ENCODE peak calls at places on chromosomes 6 and 20, in ten cellular contexts. Z is fibroblast of the aortic adventitia, J is PC-3, P is foreskin fibroblast, S is endodermal cell, W is psoas muscle, D is AG10803, X is OCI-LY7, O is neural progenitor cell, R is cardiac fibroblast. A is an unnamed sample.

GRCh38 chr20:59253779-59254319 is 46.6 kb upstream of the EDN3 start:
- DNase-seq in J (peak; percentile 14), O (peak; percentile 25), W (no peak), D (no peak), Z (no peak), R (no peak), S (no peak), X (no peak), P (no peak), A (no peak)

GRCh38 chr6:21625642-21626041 is 32.1 kb downstream of the SOX4 start:
- DNase-seq in Z (no peak), S (no peak), P (no peak), D (no peak), O (no peak), J (no peak), X (no peak), W (no peak), R (no peak), A (no peak)

GRCh38 chr6:96562886-96563285 is at the start of gene FHL5:
- DNase-seq in S (no peak), J (no peak), X (no peak), D (no peak), R (peak; percentile 6), O (no peak), P (no peak), Z (no peak), W (no peak), A (no peak)

GRCh38 chr6:142842423-142843261 is 102.3 kb downstream of the HIVEP2 start:
- DNase-seq in X (no peak), R (peak; percentile 46), S (no peak), Z (peak; percentile 38), O (no peak), J (peak; percentile 90), D (no peak), P (no peak), W (no peak), A (no peak)

GRCh38 chr20:58642465-58642864 is 8.6 kb upstream of the STX16 start:
- DNase-seq in R (no peak), P (no peak), S (peak; percentile 26), W (no peak), Z (no peak), O (no peak), X (no peak), D (no peak), J (no peak), A (no peak)

GRCh38 chr20:51758978-51759544 is 9.1 kb downstream of the ATP9A start:
- DNase-seq in S (no peak), Z (no peak), P (peak; percentile 71), X (no peak), W (peak; percentile 62), R (peak; percentile 31), J (no peak), D (peak; percentile 54), O (no peak), A (no peak)

GRCh38 chr20:47821481-47822100 is 36.3 kb upstream of the SULF2 start:
- DNase-seq in R (no peak), S (peak; percentile 60), W (no peak), O (no peak), X (no peak), J (peak; percentile 96), Z (no peak), D (peak; percentile 4), P (no peak), A (no peak)

GRCh38 chr6:130872250-130873095 is 45.3 kb downstream of the SMLR1 start:
- DNase-seq in X (peak; percentile 67), Z (peak; percentile 69), S (peak; percentile 90), J (peak; percentile 66), P (peak; percentile 82), W (peak; percentile 80), O (peak; percentile 79), D (peak; percentile 47), R (peak; percentile 62), A (no peak)

GRCh38 chr6:154446984-154447383 is 63.5 kb downstream of the CNKSR3 start:
- DNase-seq in J (no peak), O (no peak), P (no peak), D (no peak), Z (no peak), X (no peak), S (no peak), R (no peak), W (no peak), A (no peak)

GRCh38 chr6:154445417-154445816 is 65.1 kb downstream of the CNKSR3 start:
- DNase-seq in X (no peak), D (no peak), S (no peak), J (no peak), R (no peak), Z (no peak), P (no peak), W (no peak), O (no peak), A (no peak)

GRCh38 chr6:154450498-154450897 is 60.0 kb downstream of the CNKSR3 start:
- DNase-seq in D (no peak), O (no peak), J (no peak), R (no peak), S (no peak), P (no peak), Z (no peak), W (no peak), X (no peak), A (no peak)

GRCh38 chr6:154447929-154448328 is 62.6 kb downstream of the CNKSR3 start:
- DNase-seq in P (peak; percentile 28), S (no peak), O (no peak), D (no peak), X (no peak), W (no peak), R (peak; percentile 78), J (no peak), Z (peak; percentile 72), A (no peak)

GRCh38 chr6:154448448-154449096 is 61.9 kb downstream of the CNKSR3 start:
- DNase-seq in O (no peak), Z (peak; percentile 88), J (no peak), P (peak; percentile 79), X (no peak), W (no peak), D (peak; percentile 82), R (peak; percentile 81), S (no peak), A (peak; percentile 61)
- TF ChIP-seq CTCF in O (peak; percentile 13), Z (peak; percentile 57), J (no peak), P (no peak), X (no peak), W (peak; percentile 19), D (peak; percentile 52), R (peak; percentile 27), S (peak; percentile 63), A (peak; percentile 16)

GRCh38 chr6:33391278-33392167 is at the start of gene KIFC1:
- DNase-seq in Z (peak; percentile 100), J (peak; percentile 99), O (peak; percentile 99), D (peak; percentile 100), S (peak; percentile 100), X (peak; percentile 100), R (peak; percentile 100), W (peak; percentile 100), P (peak; percentile 100), A (peak; percentile 99)
- H3K4me3 ChIP-seq in Z (peak within 1 kb of the TSS; percentile 93), J (peak within 1 kb of the TSS; percentile 79), O (peak within 1 kb of the TSS; percentile 73), D (peak within 1 kb of the TSS; percentile 89), S (peak within 1 kb of the TSS; percentile 95), X (peak within 1 kb of the TSS; percentile 94), R (peak within 1 kb of the TSS; percentile 97), W (peak within 1 kb of the TSS; percentile 73), P (peak within 1 kb of the TSS; percentile 82), A (peak within 1 kb of the TSS; percentile 97)

GRCh38 chr20:5484926-5485325 is 168.2 kb upstream of the PROKR2 start:
- DNase-seq in S (no peak), R (no peak), D (no peak), Z (no peak), X (no peak), J (no peak), P (no peak), W (no peak), O (no peak), A (no peak)

GRCh38 chr20:5482791-5483190 is 166.0 kb upstream of the PROKR2 start:
- DNase-seq in X (no peak), S (peak; percentile 5), W (no peak), R (peak; percentile 30), D (no peak), J (no peak), Z (peak; percentile 30), P (peak; percentile 35), O (no peak), A (no peak)

GRCh38 chr20:5486377-5487054 is 169.8 kb upstream of the PROKR2 start:
- DNase-seq in P (no peak), Z (no peak), O (no peak), R (no peak), D (no peak), W (no peak), X (no peak), S (no peak), J (no peak), A (no peak)

GRCh38 chr20:5481872-5482271 is 165.1 kb upstream of the PROKR2 start:
- DNase-seq in J (no peak), O (no peak), W (no peak), X (no peak), Z (no peak), R (no peak), D (no peak), P (no peak), S (peak; percentile 4), A (no peak)

DNA sequence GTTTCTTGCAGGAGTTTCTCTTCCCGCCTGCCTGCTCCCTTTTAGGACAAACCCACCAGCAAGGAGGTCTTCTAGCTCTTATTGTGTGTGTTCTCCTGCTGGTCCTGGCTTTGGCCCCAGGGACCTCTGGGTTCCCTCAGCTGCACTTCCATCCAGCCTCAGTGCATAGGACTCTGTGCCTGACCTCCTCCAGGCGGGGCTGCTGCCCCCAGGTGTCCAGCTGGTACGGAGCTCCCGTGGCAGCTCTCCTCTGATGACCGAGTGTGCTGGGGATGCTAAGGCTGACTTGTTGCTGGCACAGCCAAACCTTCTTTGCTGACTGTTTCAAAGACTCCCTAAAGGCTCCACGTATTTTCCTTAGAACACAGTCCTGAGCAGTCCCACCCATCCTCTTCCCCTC is 167.6 kb upstream of the PROKR2 start:
- DNase-seq in R (no peak), S (no peak), P (no peak), J (no peak), O (no peak), Z (no peak), D (no peak), W (no peak), X (no peak), A (no peak)
- TF ChIP-seq CTCF in R (no peak), S (peak; percentile 19), P (no peak), J (no peak), O (no peak), Z (no peak), D (no peak), W (no peak), X (no peak), A (no peak)

DNA sequence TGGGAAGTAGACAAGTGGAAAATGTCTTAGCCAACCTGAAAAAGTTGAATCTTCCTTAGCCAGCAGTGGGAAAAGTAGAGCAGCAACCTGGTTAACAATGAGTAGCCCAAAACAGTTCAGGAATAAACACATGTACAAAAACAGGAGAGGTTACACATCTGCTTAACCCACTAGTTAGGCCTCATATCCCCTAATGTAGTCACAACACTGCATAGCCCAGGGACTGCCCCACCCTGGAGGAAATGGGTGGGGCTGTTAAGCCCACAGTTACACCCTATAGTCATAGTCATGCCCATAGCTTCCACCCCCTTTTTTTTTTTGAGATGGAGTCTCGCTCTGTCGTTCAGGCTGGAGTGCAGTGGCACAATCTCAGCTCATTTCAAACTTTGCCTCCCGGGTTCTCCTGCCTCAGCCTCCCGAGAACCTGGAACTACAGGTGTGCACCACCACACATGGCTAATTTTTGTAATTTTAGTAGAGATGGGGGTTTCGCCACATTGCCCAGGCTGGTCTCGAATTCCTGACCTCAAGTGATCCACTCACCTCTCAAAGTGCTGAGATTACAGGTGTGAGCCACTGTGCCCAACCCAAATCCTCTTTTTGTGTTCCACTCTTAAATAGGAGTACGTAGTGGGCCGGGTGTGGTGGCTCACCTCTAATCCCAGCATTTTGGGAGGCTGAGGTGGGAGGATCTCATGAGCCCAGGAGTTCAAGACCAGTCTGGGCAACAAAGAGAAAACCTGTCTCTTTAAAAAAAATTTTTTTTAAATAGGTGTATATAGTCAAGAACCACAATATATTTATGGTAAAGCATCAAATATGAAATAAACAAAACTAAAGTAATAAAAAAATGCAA is 24.5 kb downstream of the ILRUN start:
- DNase-seq in X (peak; percentile 74), P (peak; percentile 88), J (peak; percentile 57), R (peak; percentile 39), W (no peak), S (no peak), O (no peak), D (peak; percentile 56), Z (peak; percentile 68), A (no peak)
- H3K4me3 ChIP-seq in X (peak overlapping the region; percentile 54), P (no peak overlapping the region), J (no peak overlapping the region), R (no peak overlapping the region), W (no peak overlapping the region), S (no peak overlapping the region), O (no peak overlapping the region), D (no peak overlapping the region), Z (no peak overlapping the region), A (no peak overlapping the region)